ENCODE peak calls at places on chromosome 13, in four cellular contexts. C, Z, I and Y are unnamed samples.

GRCh38 chr13:113928701-113929627 is 44.9 kb downstream of the C13orf46 start:
- DNase-seq in C (peak; percentile 98), Z (peak; percentile 82), I (peak; percentile 88), Y (peak; percentile 93)

GRCh38 chr13:93687261-93687660 is 460.7 kb downstream of the GPC6 start:
- DNase-seq in C (no peak), Z (no peak), I (no peak), Y (no peak)

GRCh38 chr13:36275190-36276002 is 22.2 kb downstream of the CCDC169 start:
- DNase-seq in C (no peak), Z (no peak), I (no peak), Y (peak; percentile 58)

GRCh38 chr13:113804017-113804702 is 45.1 kb downstream of the TMEM255B start:
- DNase-seq in C (peak; percentile 51), Z (no peak), I (peak; percentile 48), Y (peak; percentile 50)

GRCh38 chr13:58655086-58655485 is 1023.5 kb downstream of the PCDH17 start:
- DNase-seq in C (no peak), Z (no peak), I (no peak), Y (no peak)

GRCh38 chr13:49877629-49878218 is 58.4 kb downstream of the SPRYD7 start:
- DNase-seq in C (no peak), Z (no peak), I (no peak), Y (no peak)

GRCh38 chr13:105538346-105538745 is 997.1 kb downstream of the EFNB2 start:
- DNase-seq in C (no peak), Z (no peak), I (no peak), Y (no peak)

GRCh38 chr13:42551611-42552010 is 22.3 kb upstream of the TNFSF11 start:
- DNase-seq in C (no peak), Z (no peak), I (no peak), Y (no peak)

GRCh38 chr13:93244918-93245280 is 18.3 kb downstream of the GPC6 start:
- DNase-seq in C (no peak), Z (no peak), I (no peak), Y (no peak)

GRCh38 chr13:30159446-30159839 is 147.9 kb downstream of the KATNAL1 start:
- DNase-seq in C (peak; percentile 33), Z (no peak), I (no peak), Y (no peak)

GRCh38 chr13:111353508-111353907 is 33.1 kb downstream of the TEX29 start:
- DNase-seq in C (no peak), Z (no peak), I (no peak), Y (no peak)

GRCh38 chr13:51619614-51620013 is 35.4 kb downstream of the WDFY2 start:
- DNase-seq in C (no peak), Z (no peak), I (no peak), Y (no peak)

GRCh38 chr13:28355822-28356371 is 139.0 kb downstream of the FLT1 start:
- DNase-seq in C (no peak), Z (no peak), I (no peak), Y (no peak)

GRCh38 chr13:110334841-110335490 is 27.9 kb downstream of the COL4A2 start:
- DNase-seq in C (peak; percentile 61), Z (no peak), I (no peak), Y (no peak)

GRCh38 chr13:44306401-44307192 is 67.0 kb upstream of the SERP2 start:
- DNase-seq in C (peak; percentile 86), Z (peak; percentile 49), I (peak; percentile 62), Y (peak; percentile 87)

GRCh38 chr13:26257049-26257448 is 3.1 kb downstream of the CDK8 start:
- DNase-seq in C (no peak), Z (no peak), I (no peak), Y (no peak)

GRCh38 chr13:27355894-27356293 is 68.5 kb upstream of the GTF3A start:
- DNase-seq in C (no peak), Z (no peak), I (no peak), Y (no peak)

GRCh38 chr13:43776680-43777079 is 10.1 kb downstream of the ENOX1 start:
- DNase-seq in C (no peak), Z (no peak), I (no peak), Y (no peak)

GRCh38 chr13:87274209-87274819 is 396.9 kb upstream of the SLITRK5 start:
- DNase-seq in C (no peak), Z (no peak), I (no peak), Y (no peak)

GRCh38 chr13:68784275-68784674 is 1323.4 kb upstream of the ATXN8OS start:
- DNase-seq in C (no peak), Z (no peak), I (no peak), Y (no peak)

GRCh38 chr13:30872685-30873443 is 33.2 kb upstream of the MEDAG start:
- DNase-seq in C (peak; percentile 87), Z (peak; percentile 37), I (no peak), Y (peak; percentile 83)

GRCh38 chr13:22861958-22862466 is 318.8 kb upstream of the SGCG start:
- DNase-seq in C (no peak), Z (no peak), I (no peak), Y (no peak)

GRCh38 chr13:31067416-31068118 is 94.1 kb downstream of the HSPH1 start:
- DNase-seq in C (no peak), Z (no peak), I (no peak), Y (peak; percentile 20)

GRCh38 chr13:73849292-73849691 is 284.9 kb downstream of the KLF12 start:
- DNase-seq in C (no peak), Z (no peak), I (no peak), Y (no peak)
- TF ChIP-seq CTCF in C (no peak), Z (peak; percentile 41), I (peak; percentile 35), Y (no peak)

DNA sequence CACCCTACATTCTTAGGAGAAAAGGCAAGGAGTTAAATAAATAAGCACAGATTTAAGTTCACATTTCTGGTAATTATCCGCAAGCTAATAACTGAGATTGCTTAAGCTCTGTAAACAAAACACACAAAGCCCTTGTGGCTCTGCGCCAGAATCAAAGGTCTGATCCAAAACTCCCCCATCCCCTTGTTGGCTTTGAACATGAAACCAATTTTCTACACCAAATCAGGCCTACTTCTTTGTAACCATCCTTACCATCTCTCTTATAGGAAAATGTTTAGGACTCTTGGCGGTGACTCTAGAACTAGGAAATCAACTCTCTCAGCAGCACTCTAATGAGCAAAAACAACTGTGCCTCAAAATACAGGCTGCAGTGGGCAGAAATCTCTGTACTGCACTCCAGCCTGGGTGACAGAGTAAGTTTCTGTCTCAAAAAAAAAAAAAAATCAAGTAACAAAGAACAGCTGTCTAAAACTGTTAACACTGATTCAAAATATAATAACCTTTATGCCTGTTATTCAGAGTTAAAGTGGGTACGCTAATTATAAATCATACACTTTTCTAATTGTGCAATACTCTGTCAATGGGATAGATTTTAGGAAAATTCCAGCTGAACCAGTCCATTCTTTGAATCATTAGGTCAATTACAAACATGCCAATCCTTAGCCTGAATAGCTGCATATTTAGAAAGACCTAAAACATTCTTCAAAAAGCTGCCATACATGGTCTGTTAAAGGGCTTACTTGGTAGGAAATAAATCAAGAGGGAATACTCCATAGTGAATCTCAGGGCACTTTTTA is 25.7 kb downstream of the ABCC4 start:
- DNase-seq in C (no peak), Z (no peak), I (no peak), Y (no peak)
- H3K27ac ChIP-seq in C (no peak overlapping the region), Z (peak overlapping the region; percentile 13), I (no peak overlapping the region), Y (no peak overlapping the region)

GRCh38 chr13:40662866-40663265 is 3.6 kb downstream of the FOXO1 start:
- DNase-seq in C (no peak), Z (no peak), I (no peak), Y (no peak)
- H3K4me1 ChIP-seq in C (peaks cover 56% of the 10 kb centered on the region), Z (peaks cover 68% of the 10 kb centered on the region), I (peaks cover 59% of the 10 kb centered on the region), Y (no peaks in the 10 kb centered on the region)

GRCh38 chr13:32200741-32201140 is 114.4 kb downstream of the ZAR1L start:
- DNase-seq in C (no peak), Z (no peak), I (no peak), Y (no peak)
- TF ChIP-seq CTCF in C (no peak), Z (no peak), I (no peak), Y (no peak)

GRCh38 chr13:40329682-40330485 is 336.6 kb downstream of the FOXO1 start:
- DNase-seq in C (no peak), Z (no peak), I (no peak), Y (no peak)
- H3K27ac ChIP-seq in C (no peak overlapping the region), Z (no peak overlapping the region), I (no peak overlapping the region), Y (no peak overlapping the region)

GRCh38 chr13:75766636-75767035 is 130.5 kb downstream of the LMO7 start:
- DNase-seq in C (no peak), Z (no peak), I (no peak), Y (no peak)
- H3K4me1 ChIP-seq in C (peaks cover 11% of the 10 kb centered on the region), Z (peaks cover 51% of the 10 kb centered on the region), I (peaks cover 13% of the 10 kb centered on the region), Y (peaks cover 8% of the 10 kb centered on the region)